ENCODE peak calls at places on chromosomes 6 and 20, in four cellular contexts. One of them, this sample, is unnamed.

GRCh38 chr6:131682427-131682826 is 18.8 kb downstream of the OR2A4 start:
- DNase-seq in IMR-90: peak
- DNase-seq in aorta: no peak
- DNase-seq in dorsolateral prefrontal cortex: no peak
- DNase-seq in this sample: peak

GRCh38 chr6:3135668-3136297 is 17.3 kb downstream of the BPHL start:
- DNase-seq in IMR-90: no peak
- DNase-seq in aorta: peak
- DNase-seq in dorsolateral prefrontal cortex: no peak
- DNase-seq in this sample: no peak

GRCh38 chr20:17961600-17961965 is 7.0 kb downstream of the SNX5 start:
- DNase-seq in IMR-90: peak
- DNase-seq in aorta: no peak
- DNase-seq in dorsolateral prefrontal cortex: no peak
- DNase-seq in this sample: no peak

GRCh38 chr20:50712771-50713676 is 18.4 kb upstream of the PARD6B start:
- DNase-seq in IMR-90: no peak
- DNase-seq in aorta: no peak
- DNase-seq in dorsolateral prefrontal cortex: no peak
- DNase-seq in this sample: no peak

GRCh38 chr6:35737413-35738211 is 780 bp downstream of the ARMC12 start:
- DNase-seq in IMR-90: peak
- DNase-seq in aorta: no peak
- DNase-seq in dorsolateral prefrontal cortex: no peak
- DNase-seq in this sample: peak

GRCh38 chr6:111553580-111553979 is 52.1 kb downstream of the TRAF3IP2 start:
- DNase-seq in IMR-90: no peak
- DNase-seq in aorta: no peak
- DNase-seq in dorsolateral prefrontal cortex: no peak
- DNase-seq in this sample: no peak

GRCh38 chr6:7617954-7618764 is 28.2 kb downstream of the SNRNP48 start:
- DNase-seq in IMR-90: peak
- DNase-seq in aorta: peak
- DNase-seq in dorsolateral prefrontal cortex: no peak
- DNase-seq in this sample: peak

GRCh38 chr20:2327620-2328555 is 32.1 kb downstream of the TGM3 start:
- DNase-seq in IMR-90: no peak
- DNase-seq in aorta: no peak
- DNase-seq in dorsolateral prefrontal cortex: no peak
- DNase-seq in this sample: no peak

GRCh38 chr6:2102316-2102883 is 143.0 kb downstream of the GMDS start:
- DNase-seq in IMR-90: peak
- DNase-seq in aorta: no peak
- DNase-seq in dorsolateral prefrontal cortex: no peak
- DNase-seq in this sample: peak

GRCh38 chr6:14550817-14551216 is 433.2 kb downstream of the CD83 start:
- DNase-seq in IMR-90: peak
- DNase-seq in aorta: no peak
- DNase-seq in dorsolateral prefrontal cortex: no peak
- DNase-seq in this sample: no peak